ENCODE peak calls at places on chromosomes 5 and 9, in four cellular contexts. W, E, M and U are unnamed samples.

GRCh38 chr9:130245474-130245873 is 20.1 kb upstream of the HMCN2 start:
- DNase-seq in M (no peak), E (no peak), W (no peak), U (no peak)

GRCh38 chr5:58080573-58080972 is 379.3 kb downstream of the PLK2 start:
- DNase-seq in M (peak), W (no peak), E (no peak), U (no peak)

GRCh38 chr5:95861221-95861857 is 38.8 kb upstream of the GLRX start:
- DNase-seq in W (no peak), M (peak), E (peak), U (peak)

GRCh38 chr9:86801246-86801645 is 146.1 kb downstream of the GAS1 start:
- DNase-seq in E (no peak), M (no peak), W (no peak), U (no peak)

GRCh38 chr5:171965740-171966139 is 40.7 kb downstream of the FBXW11 start:
- DNase-seq in M (no peak), E (peak), W (no peak), U (no peak)

GRCh38 chr5:37740331-37741066 is 99.3 kb downstream of the GDNF start:
- DNase-seq in E (no peak), M (peak), W (no peak), U (peak)

GRCh38 chr9:97696025-97696822 is 916 bp downstream of the XPA start:
- DNase-seq in M (peak), W (no peak), E (no peak), U (peak)

GRCh38 chr9:88477300-88477751 is 57.7 kb upstream of the NXNL2 start:
- DNase-seq in E (peak), M (peak), W (no peak), U (peak)

GRCh38 chr5:72199681-72200080 is 92.4 kb downstream of the MAP1B start:
- DNase-seq in M (no peak), W (no peak), E (no peak), U (no peak)

GRCh38 chr5:142053434-142054253 is 40.8 kb upstream of the GNPDA1 start:
- DNase-seq in W (no peak), E (no peak), M (peak), U (peak)

GRCh38 chr9:137114613-137115393 is at the start of gene DPP7:
- DNase-seq in M (peak), E (peak), W (peak), U (peak)